ENCODE peak calls at places on chromosomes 3 and 15, in nine cellular contexts. O is Peyer's patch, N is HepG2, S is GM12878, M is breast epithelium, D is A549, E is IMR-90, Q is ovary, C is stomach. F is an unnamed sample. For H3K9me3, the result is how much of the 10 kb centered on the place peaks cover.

GRCh38 chr3:187450791-187451190 is 82.6 kb downstream of the RTP4 start:
- DNase-seq in O (no peak), N (no peak), S (no peak), M (no peak), D (no peak), E (no peak), Q (no peak), C (no peak), F (no peak)

GRCh38 chr15:81575436-81576123 is 201.6 kb upstream of the TMC3 start:
- DNase-seq in O (no peak), N (no peak), S (no peak), M (no peak), D (no peak), E (peak), Q (no peak), C (no peak), F (no peak)

GRCh38 chr3:139686206-139686605 is 8.4 kb upstream of the NMNAT3 start:
- DNase-seq in O (no peak), N (no peak), S (no peak), M (no peak), D (no peak), E (no peak), Q (peak), C (no peak), F (no peak)

GRCh38 chr15:42384597-42384996 is 25.3 kb downstream of the CAPN3 start:
- DNase-seq in O (no peak), N (no peak), S (no peak), M (no peak), D (no peak), E (no peak), Q (no peak), C (no peak), F (no peak)

GRCh38 chr3:156379327-156379726 is 175.6 kb downstream of the SSR3 start:
- DNase-seq in O (no peak), N (no peak), S (no peak), M (no peak), D (no peak), E (no peak), Q (no peak), C (no peak), F (no peak)

GRCh38 chr3:197356741-197357140 is 58.3 kb upstream of the DLG1 start:
- DNase-seq in O (no peak), N (no peak), S (no peak), M (no peak), D (no peak), E (no peak), Q (no peak), C (no peak), F (peak)

GRCh38 chr3:191958980-191959671 is 498.2 kb downstream of the PYDC2 start:
- DNase-seq in O (no peak), N (no peak), S (no peak), M (no peak), D (no peak), E (no peak), Q (no peak), C (no peak), F (no peak)

GRCh38 chr3:100226712-100227429 is 33.9 kb upstream of the TBC1D23 start:
- DNase-seq in O (no peak), N (no peak), S (no peak), M (no peak), D (no peak), E (peak), Q (no peak), C (no peak), F (no peak)

GRCh38 chr3:151301787-151302186 is 14.8 kb downstream of the GPR87 start:
- DNase-seq in O (no peak), N (no peak), S (no peak), M (no peak), D (no peak), E (peak), Q (no peak), C (no peak), F (no peak)

GRCh38 chr3:43296565-43296964 is 10.2 kb downstream of the SNRK start:
- DNase-seq in O (no peak), N (no peak), S (no peak), M (no peak), D (no peak), E (peak), Q (no peak), C (no peak), F (no peak)

GRCh38 chr15:31508656-31509055 is 182.0 kb downstream of the KLF13 start:
- DNase-seq in O (no peak), N (no peak), S (no peak), M (no peak), D (no peak), E (no peak), Q (no peak), C (no peak), F (no peak)

GRCh38 chr3:100033184-100033583 is 81.1 kb downstream of the FILIP1L start:
- DNase-seq in O (no peak), N (no peak), S (no peak), M (no peak), D (no peak), E (peak), Q (peak), C (no peak), F (no peak)

GRCh38 chr3:37986479-37987314 is 3.9 kb upstream of the VILL start:
- DNase-seq in O (peak), N (peak), S (no peak), M (peak), D (no peak), E (no peak), Q (no peak), C (peak), F (no peak)

GRCh38 chr15:97902140-97902780 is 58.2 kb upstream of the ARRDC4 start:
- DNase-seq in O (no peak), N (no peak), S (no peak), M (no peak), D (no peak), E (peak), Q (no peak), C (no peak), F (peak)

GRCh38 chr3:66179813-66180212 is 41.0 kb upstream of the SLC25A26 start:
- DNase-seq in O (no peak), N (no peak), S (no peak), M (no peak), D (no peak), E (no peak), Q (no peak), C (no peak), F (no peak)

GRCh38 chr3:29438580-29438979 is 157.7 kb downstream of the RBMS3 start:
- DNase-seq in O (no peak), N (no peak), S (no peak), M (no peak), D (no peak), E (peak), Q (no peak), C (no peak), F (no peak)

GRCh38 chr3:87503901-87504498 is 227.6 kb upstream of the POU1F1 start:
- DNase-seq in O (no peak), N (peak), S (no peak), M (no peak), D (peak), E (peak), Q (no peak), C (peak), F (peak)

GRCh38 chr15:98855815-98856539 is 151.6 kb downstream of the PGPEP1L start:
- DNase-seq in O (no peak), N (no peak), S (no peak), M (no peak), D (no peak), E (no peak), Q (no peak), C (no peak), F (no peak)

GRCh38 chr3:151901282-151901945 is 28.0 kb downstream of the SUCNR1 start:
- DNase-seq in O (no peak), N (no peak), S (no peak), M (no peak), D (no peak), E (peak), Q (no peak), C (no peak), F (no peak)

GRCh38 chr3:50189274-50189673 is 2.1 kb upstream of the GNAT1 start:
- DNase-seq in O (peak), N (peak), S (no peak), M (peak), D (peak), E (peak), Q (peak), C (peak), F (peak)

GRCh38 chr3:46549408-46549904 is 16.6 kb downstream of the LRRC2 start:
- DNase-seq in O (no peak), N (no peak), S (no peak), M (no peak), D (no peak), E (no peak), Q (no peak), C (no peak), F (no peak)

GRCh38 chr3:27577504-27577903 is 93.3 kb upstream of the SLC4A7 start:
- DNase-seq in O (no peak), N (no peak), S (no peak), M (no peak), D (no peak), E (no peak), Q (no peak), C (no peak), F (no peak)

GRCh38 chr3:119829431-119829830 is 47.5 kb downstream of the NR1I2 start:
- DNase-seq in O (no peak), N (no peak), S (no peak), M (no peak), D (no peak), E (no peak), Q (no peak), C (no peak), F (no peak)

GRCh38 chr3:183826854-183827253 is 1.5 kb upstream of the MAP6D1 start:
- DNase-seq in O (no peak), N (no peak), S (no peak), M (no peak), D (no peak), E (no peak), Q (no peak), C (no peak), F (no peak)

GRCh38 chr15:31136016-31136415 is 34.5 kb upstream of the TRPM1 start:
- DNase-seq in O (no peak), N (peak), S (no peak), M (no peak), D (peak), E (no peak), Q (no peak), C (no peak), F (no peak)

GRCh38 chr3:66376568-66376967 is 124.3 kb downstream of the LRIG1 start:
- DNase-seq in O (no peak), N (peak), S (no peak), M (no peak), D (peak), E (peak), Q (no peak), C (no peak), F (peak)

GRCh38 chr3:56862352-56863062 is 60.8 kb upstream of the ARHGEF3 start:
- DNase-seq in O (no peak), N (peak), S (no peak), M (no peak), D (no peak), E (peak), Q (peak), C (no peak), F (no peak)

GRCh38 chr3:58434990-58435389 is 1.4 kb upstream of the PDHB start:
- DNase-seq in O (no peak), N (peak), S (no peak), M (no peak), D (no peak), E (peak), Q (no peak), C (no peak), F (no peak)

GRCh38 chr3:182212479-182213076 is 500.9 kb downstream of the SOX2 start:
- DNase-seq in O (no peak), N (peak), S (no peak), M (no peak), D (peak), E (peak), Q (no peak), C (peak), F (no peak)

GRCh38 chr15:80991446-80991845 is 1.8 kb upstream of the MESD start:
- DNase-seq in O (no peak), N (no peak), S (no peak), M (no peak), D (no peak), E (peak), Q (no peak), C (no peak), F (no peak)

GRCh38 chr15:45653702-45654424 is 19.0 kb downstream of the SQOR start:
- DNase-seq in O (no peak), N (no peak), S (no peak), M (no peak), D (no peak), E (no peak), Q (no peak), C (no peak), F (no peak)

GRCh38 chr3:172918165-172918564 is 167.6 kb downstream of the ECT2 start:
- DNase-seq in O (no peak), N (peak), S (no peak), M (no peak), D (no peak), E (peak), Q (no peak), C (no peak), F (no peak)

GRCh38 chr3:165040186-165040585 is 38.1 kb downstream of the SI start:
- DNase-seq in O (no peak), N (no peak), S (no peak), M (no peak), D (no peak), E (no peak), Q (no peak), C (no peak), F (no peak)

GRCh38 chr3:44114142-44114541 is 127.5 kb upstream of the TOPAZ1 start:
- DNase-seq in O (peak), N (peak), S (no peak), M (no peak), D (no peak), E (peak), Q (no peak), C (peak), F (peak)

GRCh38 chr15:48052871-48053383 is 67.9 kb upstream of the SLC24A5 start:
- DNase-seq in O (no peak), N (no peak), S (no peak), M (no peak), D (no peak), E (no peak), Q (no peak), C (no peak), F (no peak)

GRCh38 chr15:36914962-36915808 is 185.2 kb downstream of the MEIS2 start:
- DNase-seq in O (no peak), N (no peak), S (no peak), M (no peak), D (no peak), E (no peak), Q (no peak), C (no peak), F (no peak)

GRCh38 chr3:61252836-61253235 is 1.6 kb upstream of the FHIT start:
- DNase-seq in O (no peak), N (no peak), S (no peak), M (no peak), D (no peak), E (no peak), Q (no peak), C (no peak), F (no peak)

GRCh38 chr15:50058231-50058630 is 60.8 kb downstream of the ATP8B4 start:
- DNase-seq in O (no peak), N (no peak), S (no peak), M (no peak), D (no peak), E (peak), Q (no peak), C (no peak), F (no peak)

GRCh38 chr3:175940881-175941280 is 1081.7 kb downstream of the NAALADL2 start:
- DNase-seq in O (no peak), N (peak), S (no peak), M (no peak), D (no peak), E (no peak), Q (no peak), C (no peak), F (no peak)
- H3K9me3 ChIP-seq in O (under half), N (half or more), S (under half), M (under half), D (under half), E (under half), Q (under half), C (under half), F (under half)

GRCh38 chr15:76140069-76140454 is 80.3 kb downstream of the TMEM266 start:
- DNase-seq in O (no peak), N (no peak), S (no peak), M (no peak), D (no peak), E (no peak), Q (no peak), C (no peak), F (no peak)
- H3K4me3 ChIP-seq in O (no peak), N (no peak), S (no peak), M (no peak), D (no peak), E (no peak), Q (no peak), C (no peak), F (no peak)

GRCh38 chr3:30698549-30698948 is 92.1 kb downstream of the TGFBR2 start:
- DNase-seq in O (no peak), N (no peak), S (no peak), M (no peak), D (no peak), E (no peak), Q (no peak), C (no peak), F (no peak)
- TF ChIP-seq POLR2A in O (no peak), N (no peak), S (no peak), M (no peak), D (no peak), E (no peak), Q (no peak), C (no peak), F (no peak)

DNA sequence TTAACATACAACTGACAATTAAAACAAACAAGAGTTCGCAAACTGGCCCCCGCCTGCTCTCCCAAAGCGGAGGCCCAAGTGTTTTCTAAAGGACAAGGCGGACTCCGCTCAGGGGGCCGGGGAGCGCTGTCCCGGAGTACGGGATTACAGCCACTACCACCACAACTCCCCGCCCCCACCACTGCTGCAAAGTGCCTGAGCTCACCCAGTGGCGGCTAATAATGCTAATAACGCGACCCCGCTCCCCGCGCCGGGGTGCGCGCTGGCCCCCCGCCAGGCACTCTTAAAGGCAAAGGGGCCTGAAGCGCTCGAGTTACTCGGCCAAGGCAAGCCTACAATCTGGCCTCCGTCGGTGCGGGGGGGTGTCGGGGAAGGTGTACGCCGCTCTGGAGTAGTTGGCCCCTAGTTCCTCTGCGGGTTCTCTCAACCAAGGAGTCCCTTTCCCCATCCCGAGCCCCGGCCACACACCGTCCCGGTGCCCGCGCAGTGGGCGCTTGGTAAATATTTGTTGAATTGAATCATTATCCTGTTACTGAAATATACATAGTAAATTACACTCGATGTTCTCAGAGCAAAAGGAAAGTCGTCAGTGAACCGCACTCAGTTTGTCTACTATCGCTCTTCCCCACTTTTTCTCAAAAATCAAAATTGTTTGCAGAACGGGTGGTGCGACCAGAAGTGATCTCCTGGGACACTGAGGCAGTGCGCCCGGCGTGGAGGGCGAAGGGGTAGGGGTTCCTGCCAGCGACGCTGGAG is 827 bp downstream of the WNT5A start:
- DNase-seq in O (peak), N (no peak), S (no peak), M (no peak), D (no peak), E (peak), Q (peak), C (peak), F (peak)
- H3K9me3 ChIP-seq in O (under half), N (under half), S (under half), M (under half), D (under half), E (under half), Q (under half), C (under half), F (under half)

GRCh38 chr3:185822957-185823279 is 1.9 kb downstream of the IGF2BP2 start:
- DNase-seq in O (no peak), N (no peak), S (no peak), M (no peak), D (no peak), E (no peak), Q (no peak), C (no peak), F (no peak)

GRCh38 chr3:185823280-185824044 is 1.4 kb downstream of the IGF2BP2 start:
- DNase-seq in O (peak), N (no peak), S (no peak), M (no peak), D (no peak), E (peak), Q (peak), C (peak), F (peak)

GRCh38 chr3:185820973-185821758 is 3.7 kb downstream of the IGF2BP2 start:
- DNase-seq in O (no peak), N (peak), S (no peak), M (no peak), D (peak), E (peak), Q (no peak), C (no peak), F (no peak)

GRCh38 chr3:185824051-185824466 is 783 bp downstream of the IGF2BP2 start:
- DNase-seq in O (peak), N (no peak), S (no peak), M (no peak), D (no peak), E (no peak), Q (peak), C (peak), F (peak)

GRCh38 chr3:185822221-185822956 is 2.5 kb downstream of the IGF2BP2 start:
- DNase-seq in O (no peak), N (peak), S (no peak), M (no peak), D (no peak), E (peak), Q (no peak), C (no peak), F (no peak)
- H3K4me3 ChIP-seq in O (peak), N (peak), S (no peak), M (peak), D (peak), E (peak), Q (no peak), C (peak), F (peak)

DNA sequence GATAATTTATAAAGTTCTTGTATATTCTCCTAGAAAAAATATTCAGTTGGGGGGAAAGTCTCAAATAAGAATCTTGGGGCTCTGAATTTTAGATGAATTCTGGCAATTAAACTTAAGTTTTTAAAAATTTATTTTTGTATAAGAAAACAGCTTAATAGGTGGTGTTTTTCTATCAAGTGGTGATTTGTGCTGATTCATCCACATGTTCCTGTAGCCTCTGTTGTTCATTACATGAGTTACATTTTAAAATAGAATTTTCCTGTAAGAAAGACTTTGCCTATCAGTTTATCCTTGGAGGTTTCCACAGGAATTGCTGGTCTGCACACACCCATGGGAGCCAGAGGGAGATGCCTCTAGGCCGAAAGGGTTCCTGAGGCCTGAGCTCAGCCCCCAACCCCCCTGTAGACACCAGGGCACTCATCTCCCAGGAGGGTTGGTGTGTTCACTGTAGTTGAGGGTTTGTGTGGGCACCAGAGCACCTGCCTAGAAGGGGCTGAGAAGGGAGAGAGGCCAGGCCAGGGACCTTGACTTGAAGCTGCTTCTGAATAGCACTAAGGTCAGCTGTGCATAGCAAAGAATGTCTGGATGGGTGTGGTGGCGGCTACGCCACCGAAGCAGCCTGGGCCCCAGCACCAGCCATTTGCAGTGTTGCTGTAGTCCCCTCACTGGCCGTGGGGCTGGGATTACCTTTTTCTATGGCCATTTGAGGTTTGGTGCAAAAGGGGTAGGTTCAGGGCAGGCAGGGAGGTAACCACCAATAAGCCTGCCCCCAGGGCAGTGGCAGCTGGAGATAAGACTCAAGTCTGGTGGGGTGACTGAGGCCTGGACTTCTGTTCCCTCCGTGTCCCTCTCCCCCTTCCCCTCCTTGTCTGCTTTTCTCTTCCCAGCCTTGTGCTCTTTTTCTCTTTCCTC is 11.9 kb downstream of the DNAJA4 start:
- DNase-seq in O (no peak), N (no peak), S (no peak), M (no peak), D (no peak), E (peak), Q (no peak), C (no peak), F (no peak)
- TF ChIP-seq POLR2A in O (no peak), N (no peak), S (no peak), M (no peak), D (no peak), E (no peak), Q (no peak), C (no peak), F (no peak)

F was measured in thyroid gland.